ENCODE peak calls at places on chromosomes 13 and 19, in nine cellular contexts. A, M, K, W, U, T, Z, F and V are unnamed samples.

GRCh38 chr19:5321851-5322681 is 18.5 kb downstream of the PTPRS start:
- DNase-seq in F (no peak), U (no peak), W (no peak), K (no peak), A (peak), M (no peak), Z (peak), T (no peak), V (no peak)

GRCh38 chr19:6590458-6591319 is at the start of gene CD70:
- DNase-seq in A (peak), M (no peak), U (peak), Z (peak), T (peak), F (peak), W (no peak), K (no peak), V (peak)

GRCh38 chr13:28707629-28708427 is 10.9 kb downstream of the SLC46A3 start:
- DNase-seq in K (no peak), Z (no peak), U (no peak), M (no peak), A (no peak), F (no peak), T (no peak), W (no peak), V (no peak)

GRCh38 chr19:48393559-48394330 is at the start of gene GRIN2D:
- DNase-seq in T (peak), A (peak), M (no peak), U (peak), K (no peak), F (no peak), W (no peak), Z (no peak), V (no peak)

GRCh38 chr13:45674908-45675307 is 27.2 kb upstream of the CBY2 start:
- DNase-seq in U (no peak), F (no peak), T (no peak), K (peak), W (no peak), A (no peak), M (no peak), Z (no peak), V (no peak)

GRCh38 chr13:93624371-93624777 is 397.8 kb downstream of the GPC6 start:
- DNase-seq in K (no peak), A (no peak), W (no peak), F (no peak), U (no peak), T (no peak), Z (no peak), M (no peak), V (peak)

GRCh38 chr19:11339254-11340098 is at the start of gene RAB3D:
- DNase-seq in W (peak), A (peak), T (peak), M (peak), U (peak), F (peak), Z (peak), K (peak), V (peak)

GRCh38 chr19:13154241-13154778 is 4.1 kb downstream of the IER2 start:
- DNase-seq in U (peak), F (peak), A (peak), M (peak), T (peak), Z (peak), W (peak), K (peak), V (peak)

GRCh38 chr13:21675095-21676007 is 4.5 kb downstream of the FGF9 start:
- DNase-seq in K (no peak), W (no peak), F (peak), U (peak), M (no peak), Z (no peak), A (peak), T (peak), V (peak)

GRCh38 chr19:21574607-21575006 is 69.2 kb downstream of the ZNF429 start:
- DNase-seq in K (no peak), A (no peak), T (no peak), W (no peak), M (no peak), U (no peak), Z (no peak), F (no peak), V (no peak)

GRCh38 chr13:106772202-106772601 is 204.3 kb upstream of the ARGLU1 start:
- DNase-seq in A (no peak), W (no peak), F (no peak), Z (no peak), T (no peak), K (no peak), M (no peak), U (no peak), V (no peak)

GRCh38 chr13:49259586-49259985 is 11.9 kb downstream of the CDADC1 start:
- DNase-seq in Z (no peak), F (no peak), T (no peak), W (no peak), U (no peak), K (no peak), M (no peak), A (no peak), V (no peak)

GRCh38 chr19:46330319-46330918 is 16.5 kb upstream of the PPP5C start:
- DNase-seq in W (no peak), A (no peak), M (no peak), U (no peak), Z (no peak), F (no peak), T (no peak), K (no peak), V (no peak)

GRCh38 chr19:281156-281853 is 9.9 kb downstream of the PLPP2 start:
- DNase-seq in A (no peak), T (no peak), K (no peak), W (no peak), F (no peak), U (no peak), M (peak), Z (no peak), V (no peak)

GRCh38 chr19:15374796-15375440 is 4.7 kb downstream of the AKAP8 start:
- DNase-seq in W (peak), Z (no peak), F (no peak), T (no peak), U (no peak), A (no peak), M (peak), K (no peak), V (no peak)

GRCh38 chr13:29483211-29483610 is 112.3 kb downstream of the SLC7A1 start:
- DNase-seq in A (no peak), M (no peak), U (no peak), F (no peak), K (no peak), W (no peak), Z (no peak), T (no peak), V (no peak)

GRCh38 chr19:43779147-43779819 is 1.5 kb downstream of the KCNN4 start:
- DNase-seq in F (no peak), T (no peak), K (no peak), W (no peak), Z (no peak), M (no peak), U (no peak), A (no peak), V (no peak)

GRCh38 chr19:18495204-18495911 is 26.5 kb downstream of the ELL start:
- DNase-seq in A (no peak), W (no peak), F (no peak), U (no peak), T (peak), K (no peak), M (no peak), Z (no peak), V (no peak)

GRCh38 chr13:33284016-33284415 is 1.5 kb downstream of the STARD13 start:
- DNase-seq in A (no peak), W (no peak), Z (no peak), U (no peak), M (no peak), T (no peak), K (no peak), F (no peak), V (no peak)

GRCh38 chr19:409006-409514 is at the start of gene C2CD4C:
- DNase-seq in F (peak), A (peak), M (no peak), Z (peak), U (peak), K (no peak), W (no peak), T (peak), V (no peak)

GRCh38 chr13:38582133-38582532 is 104.7 kb upstream of the FREM2 start:
- DNase-seq in M (no peak), F (peak), Z (no peak), W (no peak), A (no peak), T (no peak), U (no peak), K (no peak), V (no peak)

GRCh38 chr19:1590641-1591397 is 1.8 kb downstream of the MBD3 start:
- DNase-seq in T (peak), M (no peak), F (no peak), Z (no peak), W (no peak), A (peak), U (no peak), K (no peak), V (no peak)

GRCh38 chr13:46210362-46211083 is 1.2 kb upstream of the LRRC63 start:
- DNase-seq in T (no peak), F (no peak), Z (no peak), W (no peak), A (no peak), K (no peak), U (no peak), M (no peak), V (no peak)

GRCh38 chr19:2551172-2551863 is 75.4 kb downstream of the GADD45B start:
- DNase-seq in W (no peak), Z (no peak), M (no peak), A (no peak), U (no peak), K (no peak), T (peak), F (no peak), V (no peak)

GRCh38 chr13:45166858-45167257 is 34.0 kb downstream of the KCTD4 start:
- DNase-seq in T (no peak), U (no peak), Z (no peak), F (no peak), W (no peak), A (no peak), M (no peak), K (no peak), V (no peak)

GRCh38 chr19:40724848-40725247 is 7.9 kb downstream of the ITPKC start:
- DNase-seq in A (no peak), K (no peak), U (no peak), T (no peak), F (no peak), Z (no peak), M (no peak), W (no peak), V (no peak)